ENCODE peak calls at places on chromosomes 16 and 17, in seven cellular contexts. R is esophagus squamous epithelium, I is MM.1S, B is BE2C, G is stomach, Q is thoracic aorta, K is fibroblast of lung. Z is an unnamed sample.
A peak's percentile ranks its signal among the peaks of the same experiment; 100 is the strongest.

GRCh38 chr17:35256629-35257028 is 13.8 kb downstream of the SLFN5 start:
- DNase-seq in R (no peak), B (no peak), G (no peak), I (no peak), K (no peak), Q (no peak), Z (no peak)

GRCh38 chr17:2071421-2072281 is 16.7 kb downstream of the HIC1 start:
- DNase-seq in G (no peak), Q (no peak), K (peak; percentile 87), I (no peak), R (no peak), B (no peak), Z (peak; percentile 73)

GRCh38 chr16:50836121-50836541 is 94.2 kb downstream of the CYLD start:
- DNase-seq in Q (no peak), B (no peak), R (no peak), K (no peak), I (no peak), G (no peak), Z (no peak)

GRCh38 chr16:62201911-62202310 is 165.7 kb upstream of the CDH8 start:
- DNase-seq in B (no peak), Q (no peak), R (no peak), G (no peak), K (no peak), I (no peak), Z (no peak)

GRCh38 chr16:17511340-17511739 is 40.6 kb upstream of the XYLT1 start:
- DNase-seq in Q (no peak), B (no peak), R (no peak), K (peak; percentile 77), G (no peak), I (no peak), Z (no peak)

GRCh38 chr16:67163903-67164558 is 514 bp upstream of the HSF4 start:
- DNase-seq in B (peak; percentile 39), Q (no peak), G (no peak), K (peak; percentile 57), R (no peak), I (no peak), Z (peak; percentile 26)

GRCh38 chr16:3118204-3118790 is 5.9 kb downstream of the ZNF205 start:
- DNase-seq in B (no peak), Q (no peak), R (no peak), G (no peak), K (no peak), I (no peak), Z (no peak)

GRCh38 chr17:75740631-75741077 is 19.4 kb downstream of the ITGB4 start:
- DNase-seq in R (no peak), Q (no peak), B (no peak), I (no peak), G (no peak), K (no peak), Z (no peak)

GRCh38 chr16:88977028-88977844 is at the start of gene CBFA2T3:
- DNase-seq in G (peak; percentile 56), R (peak; percentile 37), Q (no peak), B (peak; percentile 49), K (peak; percentile 38), I (peak; percentile 69), Z (peak; percentile 63)

GRCh38 chr17:77948690-77949114 is 9.8 kb upstream of the TNRC6C start:
- DNase-seq in R (no peak), K (peak; percentile 51), G (no peak), Q (no peak), B (peak; percentile 54), I (no peak), Z (no peak)

DNA sequence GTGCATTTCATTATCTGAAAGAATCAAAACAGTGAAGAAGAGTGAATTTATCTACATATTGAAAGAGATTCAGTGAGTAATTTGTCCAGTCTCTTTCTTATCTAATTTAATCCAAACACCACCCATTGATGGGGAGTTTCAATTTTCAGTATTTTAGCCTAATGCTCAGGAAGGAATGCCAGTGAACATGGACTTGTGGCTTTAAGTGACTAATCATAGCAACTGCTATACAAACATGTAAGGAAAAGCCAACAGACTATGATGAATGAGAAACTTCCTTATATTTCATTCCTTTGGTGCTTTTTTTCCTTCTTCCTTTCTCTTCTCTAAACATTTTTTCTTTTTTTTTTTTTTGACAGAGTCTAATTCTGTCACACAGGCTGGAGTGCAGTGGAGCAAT is 885.8 kb downstream of the KCNJ2 start:
- DNase-seq in Q (no peak), R (no peak), B (no peak), I (no peak), G (no peak), K (peak; percentile 66), Z (no peak)
- H3K9me3 ChIP-seq in Q (no peaks in the 10 kb centered on the region), R (no peaks in the 10 kb centered on the region), B (no peaks in the 10 kb centered on the region), I (no peaks in the 10 kb centered on the region), G (no peaks in the 10 kb centered on the region), K (no peaks in the 10 kb centered on the region), Z (no peaks in the 10 kb centered on the region)

DNA sequence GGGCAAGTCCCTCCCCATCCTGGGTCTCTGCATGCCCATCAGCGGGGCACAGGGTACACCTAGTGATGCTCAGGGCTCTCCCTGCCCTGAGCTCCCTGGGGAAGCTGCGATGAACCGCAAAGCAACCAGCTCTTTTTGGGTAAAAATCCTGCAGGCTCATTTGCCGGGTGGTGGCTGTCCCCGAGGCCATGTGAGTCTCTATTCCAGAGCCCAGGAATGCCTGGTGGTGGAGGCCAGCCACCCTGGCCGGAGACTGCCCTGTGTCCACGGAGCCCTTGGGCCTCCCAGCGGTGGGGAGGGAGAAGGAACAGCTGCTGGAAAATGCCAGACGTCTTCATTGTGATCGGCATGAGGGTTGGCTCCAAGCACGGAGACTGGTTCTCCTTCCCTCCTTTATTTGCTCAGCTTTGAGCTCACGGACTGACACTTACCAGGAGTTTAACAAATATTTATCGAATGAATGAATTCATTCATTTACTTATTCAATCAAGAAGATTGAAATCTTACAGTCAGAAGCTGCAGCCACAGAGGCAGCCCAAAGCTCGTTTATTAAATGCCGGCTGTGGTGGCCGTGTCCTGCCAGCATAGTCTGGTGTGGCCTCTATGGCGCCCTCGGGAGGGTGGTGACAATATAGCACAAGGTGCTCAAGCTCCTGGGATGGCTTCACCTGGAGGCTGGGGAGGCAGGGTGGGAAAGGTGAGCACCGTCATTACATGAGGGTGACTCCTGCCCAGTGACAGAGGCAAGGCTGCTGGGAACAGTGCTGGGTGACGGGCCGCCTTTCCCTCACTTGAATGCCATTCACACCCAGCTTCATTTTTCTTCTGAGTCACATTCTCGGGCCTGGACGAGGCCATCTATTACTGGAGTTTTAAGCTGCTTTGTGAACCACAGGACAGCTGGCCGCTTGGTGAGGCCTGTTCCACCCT is 31.1 kb upstream of the JPH3 start:
- DNase-seq in G (peak; percentile 81), B (peak; percentile 48), R (no peak), K (peak; percentile 75), Q (peak; percentile 28), I (no peak), Z (no peak)
- TF ChIP-seq CTCF in G (no peak), B (peak; percentile 35), R (peak; percentile 28), K (peak; percentile 73), Q (peak; percentile 74), I (no peak), Z (peak; percentile 51)

DNA sequence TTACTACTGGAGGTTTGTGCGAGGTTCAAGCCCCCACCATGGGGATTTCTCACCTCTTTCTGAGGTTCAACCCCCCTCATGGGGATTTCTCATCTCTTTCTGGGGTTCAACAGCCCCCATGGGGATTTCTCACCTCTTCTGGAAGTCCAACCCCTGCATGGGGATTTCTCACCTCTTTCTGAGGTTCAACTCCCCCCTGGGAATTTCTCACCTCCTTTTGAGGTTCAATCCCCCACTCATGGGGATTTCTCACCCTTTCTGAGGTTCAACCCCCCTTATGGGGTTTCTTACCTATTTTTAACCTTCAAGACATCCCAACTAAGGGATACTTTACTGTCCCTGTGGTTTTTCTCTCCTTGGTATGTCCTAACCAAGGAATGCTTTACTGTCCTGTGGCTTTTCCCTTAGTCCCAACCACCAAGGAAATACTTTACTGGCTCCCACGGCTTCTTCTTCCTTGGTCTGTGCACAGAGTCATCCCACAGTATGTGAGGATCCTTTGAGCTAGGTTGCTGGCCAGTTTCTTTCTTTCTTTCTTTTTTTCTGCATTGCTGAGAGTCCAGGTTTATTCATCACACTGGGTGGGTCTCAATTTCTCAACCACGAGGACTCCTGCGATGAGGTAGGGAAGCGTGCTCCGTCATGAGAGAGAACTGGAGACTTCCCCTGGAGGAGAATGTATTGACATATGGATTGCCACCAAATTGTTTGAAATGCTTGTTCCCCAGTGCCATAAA is 2140.2 kb downstream of the TP53TG3F start:
- DNase-seq in I (no peak), R (no peak), G (no peak), B (no peak), Q (no peak), K (no peak), Z (no peak)
- H3K9me3 ChIP-seq in I (no peaks in the 10 kb centered on the region), R (no peaks in the 10 kb centered on the region), G (no peaks in the 10 kb centered on the region), B (no peaks in the 10 kb centered on the region), Q (no peaks in the 10 kb centered on the region), K (no peaks in the 10 kb centered on the region), Z (no peaks in the 10 kb centered on the region)

GRCh38 chr16:10942352-10943297 is at the start of gene DEXI:
- DNase-seq in G (peak; percentile 96), B (peak; percentile 96), R (peak; percentile 59), Q (peak; percentile 71), K (peak; percentile 86), I (peak; percentile 95), Z (peak; percentile 96)
- TF ChIP-seq CTCF in G (no peak), B (no peak), R (peak; percentile 34), Q (peak; percentile 49), K (no peak), I (no peak), Z (peak; percentile 29)

GRCh38 chr16:35398208-35398607 is 1938.8 kb downstream of the TP53TG3F start:
- DNase-seq in G (no peak), K (no peak), B (no peak), Q (no peak), R (no peak), I (no peak), Z (no peak)
- H3K9me3 ChIP-seq in G (no peaks in the 10 kb centered on the region), K (no peaks in the 10 kb centered on the region), B (peaks cover 13% of the 10 kb centered on the region), Q (no peaks in the 10 kb centered on the region), R (no peaks in the 10 kb centered on the region), I (no peaks in the 10 kb centered on the region), Z (no peaks in the 10 kb centered on the region)

GRCh38 chr17:39867084-39867890 is 715 bp upstream of the ZPBP2 start:
- DNase-seq in G (no peak), K (no peak), B (no peak), I (peak; percentile 91), R (no peak), Q (no peak), Z (no peak)

GRCh38 chr17:39863244-39863917 is 731 bp downstream of the IKZF3 start:
- DNase-seq in R (no peak), B (no peak), I (no peak), K (no peak), G (no peak), Q (no peak), Z (no peak)

GRCh38 chr17:39866013-39866730 is 1.8 kb upstream of the ZPBP2 start:
- DNase-seq in R (no peak), G (no peak), K (no peak), B (no peak), Q (no peak), I (no peak), Z (no peak)

GRCh38 chr17:39861235-39861634 is 2.9 kb downstream of the IKZF3 start:
- DNase-seq in Q (no peak), B (no peak), K (no peak), I (peak; percentile 46), R (no peak), G (no peak), Z (no peak)

GRCh38 chr17:39863918-39864746 is at the start of gene IKZF3:
- DNase-seq in B (peak; percentile 43), I (peak; percentile 92), R (no peak), G (peak; percentile 84), K (peak; percentile 5), Q (no peak), Z (peak; percentile 46)
- TF ChIP-seq CTCF in B (no peak), I (peak; percentile 56), R (peak; percentile 46), G (no peak), K (no peak), Q (no peak), Z (no peak)

GRCh38 chr16:35497399-35497798 is 2038.0 kb downstream of the TP53TG3F start:
- DNase-seq in Q (no peak), R (no peak), I (peak; percentile 17), G (no peak), B (no peak), K (no peak), Z (no peak)

GRCh38 chr16:35492225-35492624 is 2032.8 kb downstream of the TP53TG3F start:
- DNase-seq in Q (no peak), K (no peak), B (peak; percentile 46), G (no peak), I (peak; percentile 36), R (no peak), Z (no peak)
- H3K9me3 ChIP-seq in Q (no peaks in the 10 kb centered on the region), K (no peaks in the 10 kb centered on the region), B (no peaks in the 10 kb centered on the region), G (no peaks in the 10 kb centered on the region), I (no peaks in the 10 kb centered on the region), R (no peaks in the 10 kb centered on the region), Z (no peaks in the 10 kb centered on the region)

Z was measured in psoas muscle.